ENCODE peak calls at places on chromosome X, in nine cellular contexts. C is choroid plexus epithelial cell, Q is WTC11, V is AG09319, D is sigmoid colon, S is cerebellar cortex, R is heart left ventricle, X is lower lobe of right lung, P is NCI-H2029 treated with DMSO at 0.1 percent for 48 hours. Z is an unnamed sample.

GRCh38 chrX:118117069-118117405 is 427 bp upstream of the KLHL13 start:
- DNase-seq in C (no peak), Q (no peak), V (no peak), D (peak; percentile 68), S (peak; percentile 0), R (no peak), X (peak; percentile 38), P (no peak), Z (no peak)

GRCh38 chrX:112651766-112652165 is 28.0 kb downstream of the LHFPL1 start:
- DNase-seq in C (no peak), Q (no peak), V (no peak), D (no peak), S (no peak), R (no peak), X (no peak), P (no peak), Z (no peak)

GRCh38 chrX:107541244-107541643 is 87.1 kb upstream of the PRPS1 start:
- DNase-seq in C (no peak), Q (no peak), V (peak; percentile 43), D (no peak), S (no peak), R (no peak), X (no peak), P (no peak), Z (no peak)

GRCh38 chrX:8726031-8726652 is 5.8 kb downstream of the ANOS1 start:
- DNase-seq in C (peak; percentile 8), Q (no peak), V (no peak), D (no peak), S (no peak), R (no peak), X (no peak), P (peak; percentile 44), Z (no peak)

GRCh38 chrX:7069556-7069955 is 78.0 kb upstream of the STS start:
- DNase-seq in C (no peak), Q (no peak), V (no peak), D (no peak), S (no peak), R (no peak), X (no peak), P (no peak), Z (no peak)

GRCh38 chrX:96182366-96182765 is 502.3 kb upstream of the DIAPH2 start:
- DNase-seq in C (peak; percentile 45), Q (peak; percentile 44), V (no peak), D (no peak), S (no peak), R (no peak), X (no peak), P (no peak), Z (no peak)

GRCh38 chrX:29466441-29466840 is 748.9 kb upstream of the MAGEB2 start:
- DNase-seq in C (peak; percentile 32), Q (no peak), V (no peak), D (no peak), S (no peak), R (no peak), X (no peak), P (no peak), Z (no peak)

GRCh38 chrX:69538321-69538876 is 34.3 kb downstream of the NALF2 start:
- DNase-seq in C (peak; percentile 69), Q (peak; percentile 77), V (peak; percentile 12), D (peak; percentile 80), S (peak; percentile 13), R (peak; percentile 75), X (peak; percentile 77), P (peak; percentile 9), Z (no peak)

GRCh38 chrX:54280466-54280865 is 77.4 kb downstream of the WNK3 start:
- DNase-seq in C (no peak), Q (no peak), V (no peak), D (no peak), S (no peak), R (no peak), X (no peak), P (no peak), Z (no peak)

GRCh38 chrX:106802063-106802387 is 448 bp upstream of the TBC1D8B start:
- DNase-seq in C (no peak), Q (no peak), V (no peak), D (no peak), S (no peak), R (no peak), X (no peak), P (no peak), Z (no peak)

GRCh38 chrX:41090568-41091238 is 5.5 kb downstream of the USP9X start:
- DNase-seq in C (peak; percentile 47), Q (no peak), V (no peak), D (no peak), S (no peak), R (no peak), X (no peak), P (no peak), Z (no peak)